ENCODE peak calls at places on chromosome 5, in four cellular contexts. One of them, this sample, is unnamed.

GRCh38 chr5:140642718-140643117 is 3.5 kb downstream of the TMCO6 start:
- DNase-seq in ureter: no peak
- DNase-seq in HFFc6: no peak
- DNase-seq in activated naive CD4-positive, alpha-beta T cell treated with Interleukin-2 at 50 U/mL for 16 hours: no peak
- DNase-seq in this sample: no peak

GRCh38 chr5:14249258-14250093 is 106.3 kb downstream of the TRIO start:
- DNase-seq in activated naive CD4-positive, alpha-beta T cell treated with Interleukin-2 at 50 U/mL for 16 hours: no peak
- DNase-seq in HFFc6: no peak
- DNase-seq in ureter: no peak
- DNase-seq in this sample: no peak

GRCh38 chr5:1542755-1543154 is 19.0 kb upstream of the LPCAT1 start:
- DNase-seq in HFFc6: peak
- DNase-seq in ureter: peak
- DNase-seq in activated naive CD4-positive, alpha-beta T cell treated with Interleukin-2 at 50 U/mL for 16 hours: no peak
- DNase-seq in this sample: no peak

GRCh38 chr5:73318308-73318719 is 130.3 kb downstream of the FOXD1 start:
- DNase-seq in ureter: no peak
- DNase-seq in activated naive CD4-positive, alpha-beta T cell treated with Interleukin-2 at 50 U/mL for 16 hours: no peak
- DNase-seq in HFFc6: no peak
- DNase-seq in this sample: no peak

GRCh38 chr5:107671742-107672211 is 1.0 kb upstream of the EFNA5 start:
- DNase-seq in ureter: no peak
- DNase-seq in HFFc6: no peak
- DNase-seq in activated naive CD4-positive, alpha-beta T cell treated with Interleukin-2 at 50 U/mL for 16 hours: no peak
- DNase-seq in this sample: no peak

GRCh38 chr5:127935398-127935797 is 148.2 kb upstream of the SLC12A2 start:
- DNase-seq in ureter: no peak
- DNase-seq in HFFc6: no peak
- DNase-seq in activated naive CD4-positive, alpha-beta T cell treated with Interleukin-2 at 50 U/mL for 16 hours: no peak
- DNase-seq in this sample: no peak

GRCh38 chr5:141326088-141326854 is 4.0 kb upstream of the PCDHGA1 start:
- DNase-seq in activated naive CD4-positive, alpha-beta T cell treated with Interleukin-2 at 50 U/mL for 16 hours: peak
- DNase-seq in ureter: no peak
- DNase-seq in HFFc6: peak
- DNase-seq in this sample: peak

GRCh38 chr5:71471193-71471592 is 15.7 kb downstream of the BDP1 start:
- DNase-seq in activated naive CD4-positive, alpha-beta T cell treated with Interleukin-2 at 50 U/mL for 16 hours: no peak
- DNase-seq in HFFc6: no peak
- DNase-seq in ureter: no peak
- DNase-seq in this sample: no peak

GRCh38 chr5:158970569-158971014 is 129.1 kb downstream of the EBF1 start:
- DNase-seq in HFFc6: no peak
- DNase-seq in activated naive CD4-positive, alpha-beta T cell treated with Interleukin-2 at 50 U/mL for 16 hours: no peak
- DNase-seq in ureter: no peak
- DNase-seq in this sample: no peak

GRCh38 chr5:1801061-1801953 is at the start of gene NDUFS6:
- DNase-seq in activated naive CD4-positive, alpha-beta T cell treated with Interleukin-2 at 50 U/mL for 16 hours: peak
- DNase-seq in ureter: peak
- DNase-seq in HFFc6: no peak
- DNase-seq in this sample: peak

GRCh38 chr5:150001660-150002493 is 1.3 kb downstream of the HMGXB3 start:
- DNase-seq in activated naive CD4-positive, alpha-beta T cell treated with Interleukin-2 at 50 U/mL for 16 hours: peak
- DNase-seq in ureter: no peak
- DNase-seq in HFFc6: peak
- DNase-seq in this sample: peak

GRCh38 chr5:107289030-107289714 is 381.6 kb downstream of the EFNA5 start:
- DNase-seq in ureter: no peak
- DNase-seq in activated naive CD4-positive, alpha-beta T cell treated with Interleukin-2 at 50 U/mL for 16 hours: no peak
- DNase-seq in HFFc6: no peak
- DNase-seq in this sample: no peak

GRCh38 chr5:3301316-3301715 is 294.3 kb upstream of the IRX1 start:
- DNase-seq in activated naive CD4-positive, alpha-beta T cell treated with Interleukin-2 at 50 U/mL for 16 hours: no peak
- DNase-seq in HFFc6: no peak
- DNase-seq in ureter: no peak
- DNase-seq in this sample: no peak

GRCh38 chr5:115657125-115657882 is 31.5 kb upstream of the TMED7 start:
- DNase-seq in HFFc6: no peak
- DNase-seq in activated naive CD4-positive, alpha-beta T cell treated with Interleukin-2 at 50 U/mL for 16 hours: no peak
- DNase-seq in ureter: no peak
- DNase-seq in this sample: no peak

GRCh38 chr5:67723873-67724272 is 491.7 kb upstream of the PIK3R1 start:
- DNase-seq in ureter: no peak
- DNase-seq in activated naive CD4-positive, alpha-beta T cell treated with Interleukin-2 at 50 U/mL for 16 hours: no peak
- DNase-seq in HFFc6: no peak
- DNase-seq in this sample: no peak

GRCh38 chr5:95800553-95800952 is 22.0 kb downstream of the GLRX start:
- DNase-seq in ureter: no peak
- DNase-seq in activated naive CD4-positive, alpha-beta T cell treated with Interleukin-2 at 50 U/mL for 16 hours: no peak
- DNase-seq in HFFc6: no peak
- DNase-seq in this sample: no peak

GRCh38 chr5:3303777-3304176 is 291.9 kb upstream of the IRX1 start:
- DNase-seq in HFFc6: no peak
- DNase-seq in activated naive CD4-positive, alpha-beta T cell treated with Interleukin-2 at 50 U/mL for 16 hours: no peak
- DNase-seq in ureter: no peak
- DNase-seq in this sample: no peak

GRCh38 chr5:141952030-141952429 is 6.0 kb downstream of the PCDH12 start:
- DNase-seq in HFFc6: no peak
- DNase-seq in activated naive CD4-positive, alpha-beta T cell treated with Interleukin-2 at 50 U/mL for 16 hours: no peak
- DNase-seq in ureter: no peak
- DNase-seq in this sample: no peak

GRCh38 chr5:151288180-151288579 is 15.4 kb downstream of the SLC36A3 start:
- DNase-seq in HFFc6: no peak
- DNase-seq in ureter: no peak
- DNase-seq in activated naive CD4-positive, alpha-beta T cell treated with Interleukin-2 at 50 U/mL for 16 hours: no peak
- DNase-seq in this sample: no peak

GRCh38 chr5:130705368-130705767 is 459.7 kb downstream of the HINT1 start:
- DNase-seq in HFFc6: no peak
- DNase-seq in ureter: no peak
- DNase-seq in activated naive CD4-positive, alpha-beta T cell treated with Interleukin-2 at 50 U/mL for 16 hours: no peak
- DNase-seq in this sample: no peak

GRCh38 chr5:76192837-76193236 is 109.7 kb downstream of the SV2C start:
- DNase-seq in activated naive CD4-positive, alpha-beta T cell treated with Interleukin-2 at 50 U/mL for 16 hours: no peak
- DNase-seq in HFFc6: no peak
- DNase-seq in ureter: no peak
- DNase-seq in this sample: no peak

GRCh38 chr5:11234501-11234911 is 473.5 kb upstream of the DAP start:
- DNase-seq in activated naive CD4-positive, alpha-beta T cell treated with Interleukin-2 at 50 U/mL for 16 hours: no peak
- DNase-seq in ureter: no peak
- DNase-seq in HFFc6: no peak
- DNase-seq in this sample: no peak

GRCh38 chr5:58582004-58582403 is 871 bp upstream of the RAB3C start:
- DNase-seq in HFFc6: no peak
- DNase-seq in activated naive CD4-positive, alpha-beta T cell treated with Interleukin-2 at 50 U/mL for 16 hours: no peak
- DNase-seq in ureter: no peak
- DNase-seq in this sample: no peak

GRCh38 chr5:59039003-59039295 is 456.1 kb downstream of the RAB3C start:
- DNase-seq in ureter: no peak
- DNase-seq in activated naive CD4-positive, alpha-beta T cell treated with Interleukin-2 at 50 U/mL for 16 hours: no peak
- DNase-seq in HFFc6: no peak
- DNase-seq in this sample: no peak

GRCh38 chr5:132387649-132388117 is 18.2 kb downstream of the SLC22A5 start:
- DNase-seq in ureter: peak
- DNase-seq in HFFc6: peak
- DNase-seq in activated naive CD4-positive, alpha-beta T cell treated with Interleukin-2 at 50 U/mL for 16 hours: no peak
- DNase-seq in this sample: no peak

GRCh38 chr5:52015760-52016159 is 632.5 kb downstream of the ISL1 start:
- DNase-seq in HFFc6: no peak
- DNase-seq in ureter: no peak
- DNase-seq in activated naive CD4-positive, alpha-beta T cell treated with Interleukin-2 at 50 U/mL for 16 hours: no peak
- DNase-seq in this sample: no peak

GRCh38 chr5:77231470-77232138 is 21.1 kb downstream of the PDE8B start:
- DNase-seq in ureter: no peak
- DNase-seq in HFFc6: no peak
- DNase-seq in activated naive CD4-positive, alpha-beta T cell treated with Interleukin-2 at 50 U/mL for 16 hours: no peak
- DNase-seq in this sample: no peak

GRCh38 chr5:83608122-83608521 is 112.5 kb downstream of the HAPLN1 start:
- DNase-seq in HFFc6: peak
- DNase-seq in activated naive CD4-positive, alpha-beta T cell treated with Interleukin-2 at 50 U/mL for 16 hours: no peak
- DNase-seq in ureter: no peak
- DNase-seq in this sample: no peak